ENCODE peak calls at places on chromosome 6, in seven cellular contexts. O is naive thymus-derived CD8-positive, alpha-beta T cell; K is colonic mucosa; N is CD4-positive, alpha-beta T cell; D is A549; G is mucosa of descending colon; J is nephron progenitor cell. R is an unnamed sample.

GRCh38 chr6:170192905-170193304 is 98.0 kb downstream of the DLL1 start:
- DNase-seq in O (no peak), K (no peak), N (no peak), G (no peak), D (no peak), J (no peak), R (peak)

GRCh38 chr6:131970460-131970859 is 19.3 kb upstream of the CCN2 start:
- DNase-seq in O (no peak), D (no peak), G (no peak), J (no peak), N (no peak), K (no peak), R (no peak)

GRCh38 chr6:43334466-43335095 is 26.0 kb upstream of the CRIP3 start:
- DNase-seq in O (no peak), N (no peak), G (peak), K (peak), J (peak), D (peak), R (no peak)

GRCh38 chr6:15369838-15370237 is 124.0 kb downstream of the JARID2 start:
- DNase-seq in D (no peak), K (no peak), G (no peak), J (no peak), N (no peak), O (no peak), R (no peak)

GRCh38 chr6:80789912-80790635 is 683.6 kb downstream of the BCKDHB start:
- DNase-seq in D (no peak), G (no peak), O (no peak), N (no peak), J (no peak), K (no peak), R (no peak)

GRCh38 chr6:32854376-32855178 is 585 bp downstream of the PSMB9 start:
- DNase-seq in N (peak), J (no peak), D (peak), G (peak), O (peak), K (peak), R (no peak)

GRCh38 chr6:163533443-163533842 is 118.9 kb downstream of the QKI start:
- DNase-seq in K (no peak), N (no peak), J (no peak), G (no peak), D (peak), O (no peak), R (no peak)

GRCh38 chr6:139757766-139758655 is 383.6 kb upstream of the CITED2 start:
- DNase-seq in G (no peak), N (no peak), D (no peak), O (no peak), K (no peak), J (no peak), R (no peak)

GRCh38 chr6:105601541-105602174 is 198.8 kb upstream of the PREP start:
- DNase-seq in J (no peak), K (peak), N (no peak), O (no peak), G (peak), D (peak), R (no peak)

GRCh38 chr6:84093405-84094049 is 60.0 kb downstream of the MRAP2 start:
- DNase-seq in N (no peak), K (no peak), G (no peak), J (no peak), D (no peak), O (no peak), R (no peak)

GRCh38 chr6:3205913-3206312 is 21.5 kb downstream of the TUBB2B start:
- DNase-seq in O (no peak), K (no peak), N (no peak), J (no peak), D (no peak), G (no peak), R (peak)

GRCh38 chr6:121956782-121957181 is 442.7 kb upstream of the HSF2 start:
- DNase-seq in J (no peak), O (no peak), G (no peak), D (no peak), K (no peak), N (no peak), R (no peak)

GRCh38 chr6:43269273-43270007 is 26.2 kb downstream of the TTBK1 start:
- DNase-seq in N (peak), K (peak), O (peak), D (no peak), J (peak), G (peak), R (no peak)

GRCh38 chr6:32202186-32202585 is 9.7 kb upstream of the GPSM3 start:
- DNase-seq in J (no peak), O (no peak), N (no peak), G (no peak), K (no peak), D (no peak), R (no peak)

GRCh38 chr6:133961831-133962230 is 8.8 kb downstream of the TBPL1 start:
- DNase-seq in D (no peak), J (no peak), G (no peak), K (no peak), O (no peak), N (no peak), R (no peak)

GRCh38 chr6:106321940-106322339 is 3.6 kb downstream of the ATG5 start:
- DNase-seq in O (no peak), J (no peak), N (no peak), D (no peak), K (no peak), G (no peak), R (no peak)

GRCh38 chr6:110629153-110629552 is 152.7 kb upstream of the SLC22A16 start:
- DNase-seq in D (no peak), K (peak), N (no peak), G (no peak), J (no peak), O (no peak), R (no peak)

GRCh38 chr6:27791182-27791939 is 120.8 kb downstream of the OR2B2 start:
- DNase-seq in J (peak), K (peak), G (peak), O (no peak), D (peak), N (no peak), R (no peak)

GRCh38 chr6:28606424-28607391 is 81.0 kb downstream of the GPX5 start:
- DNase-seq in K (no peak), J (peak), D (peak), G (peak), O (peak), N (no peak), R (peak)

GRCh38 chr6:163354779-163355431 is 59.6 kb upstream of the QKI start:
- DNase-seq in O (no peak), N (no peak), D (no peak), K (no peak), J (no peak), G (no peak), R (no peak)

GRCh38 chr6:6730831-6731230 is 142.3 kb downstream of the LY86 start:
- DNase-seq in D (no peak), N (no peak), O (no peak), J (no peak), G (no peak), K (no peak), R (no peak)

GRCh38 chr6:37049990-37050853 is 44.8 kb downstream of the FGD2 start:
- DNase-seq in K (peak), D (no peak), G (peak), J (no peak), O (peak), N (peak), R (no peak)

GRCh38 chr6:26520088-26520839 is 17.9 kb upstream of the HMGN4 start:
- DNase-seq in D (peak), J (peak), N (no peak), G (no peak), K (no peak), O (no peak), R (no peak)